ENCODE peak calls at places on chromosomes 7 and 10, in six cellular contexts. A, C, N, H, X and Q are unnamed samples.
A peak's percentile ranks its signal among the peaks of the same experiment; 100 is the strongest.

GRCh38 chr7:130430841-130431713 is 9.7 kb downstream of the CEP41 start:
- DNase-seq in A (no peak), N (no peak), C (no peak), X (no peak), H (no peak), Q (no peak)

GRCh38 chr7:1355568-1356340 is 103.5 kb downstream of the MICALL2 start:
- DNase-seq in X (no peak), A (peak; percentile 15), N (no peak), H (no peak), C (peak; percentile 31), Q (no peak)

GRCh38 chr7:140403878-140404564 is at the start of gene RAB19:
- DNase-seq in H (peak; percentile 77), C (peak; percentile 74), N (no peak), A (no peak), X (no peak), Q (no peak)

GRCh38 chr7:29858080-29858951 is 52.0 kb downstream of the WIPF3 start:
- DNase-seq in N (no peak), C (no peak), H (no peak), A (no peak), X (no peak), Q (no peak)

GRCh38 chr10:61000769-61001730 is 57.1 kb upstream of the RHOBTB1 start:
- DNase-seq in X (peak; percentile 51), H (peak; percentile 69), N (no peak), C (peak; percentile 44), A (no peak), Q (no peak)

GRCh38 chr10:3068968-3069737 is 1.8 kb downstream of the PFKP start:
- DNase-seq in C (no peak), A (peak; percentile 51), X (no peak), N (no peak), H (no peak), Q (no peak)

GRCh38 chr10:10824611-10825148 is 193.0 kb upstream of the CELF2 start:
- DNase-seq in H (no peak), N (peak; percentile 40), C (no peak), X (no peak), A (peak; percentile 53), Q (peak; percentile 70)

GRCh38 chr7:33650828-33651227 is 254.5 kb upstream of the BMPER start:
- DNase-seq in C (no peak), N (no peak), X (no peak), H (no peak), A (no peak), Q (no peak)

GRCh38 chr10:116056445-116057293 is 216.3 kb downstream of the GFRA1 start:
- DNase-seq in C (no peak), N (peak; percentile 54), A (no peak), H (no peak), X (no peak), Q (no peak)

GRCh38 chr7:2037301-2037804 is 195.4 kb downstream of the MAD1L1 start:
- DNase-seq in H (no peak), A (peak; percentile 17), C (peak; percentile 30), X (no peak), N (no peak), Q (no peak)

GRCh38 chr10:7797582-7797981 is 9.6 kb downstream of the ATP5F1C start:
- DNase-seq in X (peak; percentile 84), H (no peak), N (no peak), A (peak; percentile 59), C (no peak), Q (no peak)

GRCh38 chr10:63455507-63455906 is 10.3 kb downstream of the JMJD1C start:
- DNase-seq in N (no peak), C (no peak), A (no peak), X (no peak), H (no peak), Q (no peak)

GRCh38 chr10:6279540-6280267 is 77.0 kb downstream of the PFKFB3 start:
- DNase-seq in A (no peak), H (peak; percentile 57), X (peak; percentile 71), N (no peak), C (no peak), Q (no peak)

GRCh38 chr10:102713483-102713813 is 749 bp downstream of the ARL3 start:
- DNase-seq in X (no peak), H (no peak), N (no peak), C (no peak), A (no peak), Q (no peak)
- H3K4me1 ChIP-seq in X (peaks cover 47% of the 10 kb centered on the region), H (peaks cover 70% of the 10 kb centered on the region), N (no peaks in the 10 kb centered on the region), C (peaks cover 19% of the 10 kb centered on the region), A (peaks cover 23% of the 10 kb centered on the region), Q (peaks cover 36% of the 10 kb centered on the region)

GRCh38 chr10:79087721-79088120 is 19.0 kb downstream of the ZMIZ1 start:
- DNase-seq in H (peak; percentile 60), N (no peak), X (no peak), A (peak; percentile 53), C (no peak), Q (no peak)
- H3K27ac ChIP-seq in H (peak overlapping the region; percentile 99), N (peak overlapping the region; percentile 10), X (no peak overlapping the region), A (peak overlapping the region; percentile 70), C (peak overlapping the region; percentile 42), Q (peak overlapping the region; percentile 58)

DNA sequence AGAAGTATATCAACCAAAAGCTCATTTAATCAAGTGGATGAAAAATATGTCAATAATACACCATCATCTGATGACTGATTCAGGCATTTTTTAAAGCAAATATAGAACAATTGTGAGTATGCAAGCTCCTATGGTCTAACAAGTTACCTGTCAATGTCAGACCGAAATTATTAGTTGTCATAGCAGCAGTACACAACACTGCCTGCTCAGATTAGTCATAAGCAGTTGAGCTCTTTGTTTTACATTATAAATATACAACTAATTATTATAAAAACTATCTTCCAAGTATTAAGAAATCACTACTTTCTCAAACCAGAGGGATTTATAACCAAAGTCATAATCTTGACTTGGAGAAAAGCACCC is 219.9 kb downstream of the FAM107B start:
- DNase-seq in C (no peak), H (no peak), N (no peak), A (no peak), X (no peak), Q (no peak)
- H3K4me1 ChIP-seq in C (peaks cover 77% of the 10 kb centered on the region), H (peaks cover 71% of the 10 kb centered on the region), N (no peaks in the 10 kb centered on the region), A (peaks cover 80% of the 10 kb centered on the region), X (peaks cover 15% of the 10 kb centered on the region), Q (no peaks in the 10 kb centered on the region)

GRCh38 chr10:122149607-122150505 is 121.2 kb upstream of the BTBD16 start:
- DNase-seq in A (peak; percentile 80), H (no peak), N (no peak), C (no peak), X (no peak), Q (peak; percentile 91)
- H3K27ac ChIP-seq in A (peak overlapping the region; percentile 89), H (peak overlapping the region; percentile 75), N (peak overlapping the region; percentile 71), C (peak overlapping the region; percentile 39), X (no peak overlapping the region), Q (peak overlapping the region; percentile 88)

GRCh38 chr10:114168450-114169009 is 5.5 kb downstream of the CCDC186 start:
- DNase-seq in C (no peak), H (no peak), N (no peak), X (no peak), A (no peak), Q (no peak)
- H3K4me1 ChIP-seq in C (peaks cover 30% of the 10 kb centered on the region), H (peaks cover 37% of the 10 kb centered on the region), N (no peaks in the 10 kb centered on the region), X (peaks cover 12% of the 10 kb centered on the region), A (peaks cover 21% of the 10 kb centered on the region), Q (peaks cover 24% of the 10 kb centered on the region)

DNA sequence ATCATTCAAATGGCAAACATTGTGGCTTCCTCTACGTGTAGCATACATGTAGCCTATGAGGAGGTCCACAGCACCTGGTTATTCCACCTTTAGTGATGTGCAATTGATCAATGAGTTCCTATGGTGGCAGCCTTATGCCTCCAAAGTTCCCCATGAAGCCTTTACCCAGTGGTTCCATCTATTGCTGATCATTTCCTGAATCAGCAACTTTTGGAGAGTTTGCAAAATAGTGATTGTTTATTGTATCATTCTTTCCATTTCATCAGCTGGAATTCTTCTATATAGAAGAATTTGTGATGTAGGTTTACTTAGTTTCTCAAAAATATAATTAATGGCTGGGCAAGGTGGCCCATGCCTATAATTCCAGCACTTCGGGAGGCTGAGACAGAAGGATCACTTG is 380.2 kb upstream of the MKI67 start:
- DNase-seq in A (no peak), H (no peak), X (no peak), N (no peak), C (no peak), Q (no peak)
- H3K27ac ChIP-seq in A (no peak overlapping the region), H (no peak overlapping the region), X (no peak overlapping the region), N (no peak overlapping the region), C (no peak overlapping the region), Q (no peak overlapping the region)

GRCh38 chr10:98295401-98295811 is 27.4 kb upstream of the LOXL4 start:
- DNase-seq in N (no peak), X (no peak), A (no peak), C (no peak), H (no peak), Q (no peak)
- H3K4me1 ChIP-seq in N (no peaks in the 10 kb centered on the region), X (no peaks in the 10 kb centered on the region), A (peaks cover 20% of the 10 kb centered on the region), C (peaks cover 9% of the 10 kb centered on the region), H (no peaks in the 10 kb centered on the region), Q (peaks cover 17% of the 10 kb centered on the region)

DNA sequence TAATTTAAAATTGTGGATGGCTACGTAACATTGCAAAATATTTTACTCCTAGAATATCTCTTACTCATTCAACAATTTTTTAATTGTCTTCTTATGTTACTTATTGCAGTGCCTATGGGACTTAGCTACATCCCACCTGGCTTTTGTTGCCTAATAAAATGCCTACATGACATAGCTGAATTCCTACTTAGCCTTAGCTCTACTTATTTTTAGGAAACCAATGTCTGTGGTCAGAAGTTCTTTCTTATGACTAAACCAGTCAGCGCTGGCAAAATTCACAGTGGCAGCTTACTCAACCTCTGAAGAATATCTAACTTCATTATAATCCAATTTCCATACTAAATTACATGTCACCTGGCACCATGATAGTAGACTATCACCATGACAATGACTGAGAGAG is 1612.4 kb upstream of the LRRTM3 start:
- DNase-seq in H (no peak), A (no peak), X (no peak), N (no peak), C (no peak), Q (no peak)
- H3K27ac ChIP-seq in H (no peak overlapping the region), A (no peak overlapping the region), X (no peak overlapping the region), N (no peak overlapping the region), C (no peak overlapping the region), Q (no peak overlapping the region)

GRCh38 chr7:35371221-35371620 is 117.3 kb upstream of the TBX20 start:
- DNase-seq in A (no peak), C (no peak), X (no peak), H (no peak), N (no peak), Q (no peak)
- H3K4me1 ChIP-seq in A (peaks cover 5% of the 10 kb centered on the region), C (no peaks in the 10 kb centered on the region), X (no peaks in the 10 kb centered on the region), H (peaks cover 13% of the 10 kb centered on the region), N (no peaks in the 10 kb centered on the region), Q (peaks cover 3% of the 10 kb centered on the region)